ENCODE peak calls at places on chromosomes 1 and 21, in five cellular contexts. One of them, this sample, is unnamed.

GRCh38 chr1:16151200-16151708 is 4.6 kb downstream of the EPHA2 start:
- DNase-seq in esophagus muscularis mucosa: no peak
- DNase-seq in uterus: no peak
- DNase-seq in MG63: peak; percentile 47
- DNase-seq in psoas muscle: no peak
- DNase-seq in this sample: peak; percentile 53

GRCh38 chr1:30650038-30650958 is 73.1 kb downstream of the MATN1 start:
- DNase-seq in esophagus muscularis mucosa: no peak
- DNase-seq in uterus: no peak
- DNase-seq in MG63: no peak
- DNase-seq in psoas muscle: no peak
- DNase-seq in this sample: no peak

GRCh38 chr1:181104790-181105133 is 16.3 kb downstream of the IER5 start:
- DNase-seq in esophagus muscularis mucosa: no peak
- DNase-seq in uterus: peak; percentile 63
- DNase-seq in MG63: peak; percentile 60
- DNase-seq in psoas muscle: peak; percentile 72
- DNase-seq in this sample: no peak

GRCh38 chr21:36461277-36461917 is 18.5 kb downstream of the CLDN14 start:
- DNase-seq in esophagus muscularis mucosa: no peak
- DNase-seq in uterus: no peak
- DNase-seq in MG63: no peak
- DNase-seq in psoas muscle: no peak
- DNase-seq in this sample: no peak

GRCh38 chr1:162663589-162664030 is 31.3 kb downstream of the DDR2 start:
- DNase-seq in esophagus muscularis mucosa: peak; percentile 91
- DNase-seq in uterus: peak; percentile 59
- DNase-seq in MG63: peak; percentile 57
- DNase-seq in psoas muscle: no peak
- DNase-seq in this sample: peak; percentile 38

GRCh38 chr21:43733529-43734071 is 14.7 kb downstream of the PDXK start:
- DNase-seq in esophagus muscularis mucosa: no peak
- DNase-seq in uterus: no peak
- DNase-seq in MG63: peak; percentile 53
- DNase-seq in psoas muscle: no peak
- DNase-seq in this sample: peak; percentile 85

GRCh38 chr1:151829352-151830046 is 2.1 kb downstream of the RORC start:
- DNase-seq in esophagus muscularis mucosa: no peak
- DNase-seq in uterus: no peak
- DNase-seq in MG63: no peak
- DNase-seq in psoas muscle: no peak
- DNase-seq in this sample: no peak

GRCh38 chr1:115251340-115251748 is 86.7 kb downstream of the NGF start:
- DNase-seq in esophagus muscularis mucosa: no peak
- DNase-seq in uterus: no peak
- DNase-seq in MG63: no peak
- DNase-seq in psoas muscle: no peak
- DNase-seq in this sample: peak; percentile 83

GRCh38 chr1:107110346-107110745 is 30.5 kb upstream of the NTNG1 start:
- DNase-seq in esophagus muscularis mucosa: no peak
- DNase-seq in uterus: no peak
- DNase-seq in MG63: no peak
- DNase-seq in psoas muscle: no peak
- DNase-seq in this sample: peak; percentile 63

GRCh38 chr1:21490774-21491482 is 18.3 kb upstream of the ALPL start:
- DNase-seq in esophagus muscularis mucosa: no peak
- DNase-seq in uterus: no peak
- DNase-seq in MG63: peak; percentile 90
- DNase-seq in psoas muscle: no peak
- DNase-seq in this sample: peak; percentile 52

GRCh38 chr1:9350011-9350907 is 57.6 kb downstream of the SPSB1 start:
- DNase-seq in esophagus muscularis mucosa: no peak
- DNase-seq in uterus: no peak
- DNase-seq in MG63: peak; percentile 13
- DNase-seq in psoas muscle: peak; percentile 78
- DNase-seq in this sample: peak; percentile 54

GRCh38 chr21:25191141-25191540 is 416.1 kb downstream of the MRPL39 start:
- DNase-seq in esophagus muscularis mucosa: no peak
- DNase-seq in uterus: no peak
- DNase-seq in MG63: no peak
- DNase-seq in psoas muscle: no peak
- DNase-seq in this sample: no peak

GRCh38 chr1:23452011-23452411 is 27.5 kb upstream of the TCEA3 start:
- DNase-seq in esophagus muscularis mucosa: no peak
- DNase-seq in uterus: no peak
- DNase-seq in MG63: peak; percentile 27
- DNase-seq in psoas muscle: peak; percentile 80
- DNase-seq in this sample: peak; percentile 41

GRCh38 chr1:41856361-41857285 is 62.1 kb downstream of the HIVEP3 start:
- DNase-seq in esophagus muscularis mucosa: no peak
- DNase-seq in uterus: peak; percentile 53
- DNase-seq in MG63: peak; percentile 73
- DNase-seq in psoas muscle: no peak
- DNase-seq in this sample: peak; percentile 79

GRCh38 chr1:116981521-116982037 is 20.0 kb upstream of the CD101 start:
- DNase-seq in esophagus muscularis mucosa: peak; percentile 74
- DNase-seq in uterus: no peak
- DNase-seq in MG63: no peak
- DNase-seq in psoas muscle: no peak
- DNase-seq in this sample: no peak

GRCh38 chr1:40094481-40095110 is 2.5 kb downstream of the PPT1 start:
- DNase-seq in esophagus muscularis mucosa: no peak
- DNase-seq in uterus: no peak
- DNase-seq in MG63: no peak
- DNase-seq in psoas muscle: no peak
- DNase-seq in this sample: no peak

GRCh38 chr1:40096646-40096976 is 441 bp downstream of the PPT1 start:
- DNase-seq in esophagus muscularis mucosa: no peak
- DNase-seq in uterus: no peak
- DNase-seq in MG63: no peak
- DNase-seq in psoas muscle: no peak
- DNase-seq in this sample: no peak

GRCh38 chr1:40090652-40091355 is 6.2 kb downstream of the PPT1 start:
- DNase-seq in esophagus muscularis mucosa: no peak
- DNase-seq in uterus: no peak
- DNase-seq in MG63: no peak
- DNase-seq in psoas muscle: no peak
- DNase-seq in this sample: no peak

GRCh38 chr1:40092241-40092640 is 4.8 kb downstream of the PPT1 start:
- DNase-seq in esophagus muscularis mucosa: no peak
- DNase-seq in uterus: no peak
- DNase-seq in MG63: no peak
- DNase-seq in psoas muscle: no peak
- DNase-seq in this sample: no peak

DNA sequence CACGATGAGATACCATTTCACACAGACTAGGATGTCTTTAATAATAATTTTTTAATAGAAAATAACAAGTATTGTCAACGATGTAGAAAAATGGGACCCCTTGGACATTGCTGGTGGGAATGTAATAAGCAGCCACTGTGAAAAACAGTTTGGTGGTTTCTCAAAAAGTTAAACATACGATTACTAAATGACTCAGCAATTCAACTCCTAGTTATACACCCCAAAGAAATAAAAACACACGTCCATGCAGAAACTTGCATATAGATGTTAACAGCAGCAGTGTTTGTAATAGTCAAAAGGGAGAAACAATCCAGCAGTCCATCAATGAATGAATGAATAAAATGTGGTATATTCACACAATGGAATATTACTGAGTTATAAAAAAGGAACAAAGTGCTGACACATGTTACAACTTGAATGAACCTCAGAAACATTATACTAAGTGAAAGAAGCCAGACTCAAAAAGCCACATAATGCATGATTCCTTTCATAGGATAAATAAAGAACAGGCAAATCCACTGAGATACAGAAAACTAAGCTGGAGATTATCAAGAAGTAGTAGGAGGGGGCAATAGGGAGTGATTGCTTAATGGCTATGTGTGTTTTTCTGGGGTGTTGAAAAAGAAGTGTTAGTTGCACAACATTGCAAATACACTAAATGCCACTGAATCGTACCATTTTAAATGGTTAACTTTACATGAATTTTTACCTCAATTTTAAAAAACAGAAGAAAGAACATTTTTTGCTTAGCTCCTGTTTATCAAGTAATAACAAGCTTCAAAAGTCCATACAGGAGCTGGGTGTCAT is 4.0 kb downstream of the PPT1 start:
- DNase-seq in esophagus muscularis mucosa: no peak
- DNase-seq in uterus: no peak
- DNase-seq in MG63: no peak
- DNase-seq in psoas muscle: no peak
- DNase-seq in this sample: peak; percentile 20
- H3K36me3 ChIP-seq in esophagus muscularis mucosa: peaks cover 42% of the 10 kb centered on the region
- H3K36me3 ChIP-seq in uterus: no peaks in the 10 kb centered on the region
- H3K36me3 ChIP-seq in MG63: peaks cover 21% of the 10 kb centered on the region
- H3K36me3 ChIP-seq in psoas muscle: peaks cover 46% of the 10 kb centered on the region
- H3K36me3 ChIP-seq in this sample: peaks cover 4% of the 10 kb centered on the region

DNA sequence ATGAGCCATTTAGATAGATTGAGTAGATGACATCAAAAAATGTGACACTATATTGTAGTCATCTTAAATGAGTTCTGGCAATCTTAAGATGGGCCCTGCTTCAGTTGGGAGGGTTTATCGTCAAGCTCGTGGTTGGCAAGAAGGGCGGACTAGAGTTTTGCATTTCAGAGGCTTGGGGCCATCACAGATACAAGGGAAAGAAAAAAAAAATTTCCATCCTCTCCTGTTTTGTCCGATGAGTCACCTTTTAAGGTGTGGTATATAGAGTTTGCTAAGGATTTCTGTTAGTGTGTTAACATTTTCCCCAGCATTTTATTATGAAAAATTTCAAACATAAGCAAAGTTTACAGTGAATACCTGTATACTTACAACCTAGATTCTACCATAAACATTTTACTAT is 31.8 kb upstream of the KCNQ4 start:
- DNase-seq in esophagus muscularis mucosa: no peak
- DNase-seq in uterus: no peak
- DNase-seq in MG63: no peak
- DNase-seq in psoas muscle: no peak
- DNase-seq in this sample: no peak
- H3K36me3 ChIP-seq in esophagus muscularis mucosa: peaks cover 95% of the 10 kb centered on the region
- H3K36me3 ChIP-seq in uterus: no peaks in the 10 kb centered on the region
- H3K36me3 ChIP-seq in MG63: peaks cover 29% of the 10 kb centered on the region
- H3K36me3 ChIP-seq in psoas muscle: peaks cover 93% of the 10 kb centered on the region
- H3K36me3 ChIP-seq in this sample: peaks cover 4% of the 10 kb centered on the region

DNA sequence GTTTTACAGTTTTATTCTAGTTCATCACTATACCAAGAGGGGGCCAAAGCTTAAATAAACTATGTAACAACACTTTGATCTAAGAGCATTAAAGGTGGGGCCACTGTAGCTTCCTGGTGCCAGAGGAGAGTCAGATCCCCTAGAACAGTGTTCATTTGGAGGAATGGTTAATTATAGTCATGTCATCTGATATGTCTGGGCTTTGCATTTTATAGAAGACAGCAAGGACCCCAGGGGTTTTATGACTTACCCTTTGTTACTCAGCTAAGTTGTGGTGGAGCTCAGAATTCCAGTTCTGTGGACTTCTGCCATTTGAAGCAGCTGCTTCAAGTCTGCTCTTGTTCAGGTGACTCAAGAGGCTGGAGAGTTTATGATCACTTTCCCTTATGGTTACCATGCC is 16.7 kb downstream of the KDM4A start:
- DNase-seq in esophagus muscularis mucosa: no peak
- DNase-seq in uterus: no peak
- DNase-seq in MG63: no peak
- DNase-seq in psoas muscle: no peak
- DNase-seq in this sample: no peak
- H3K36me3 ChIP-seq in esophagus muscularis mucosa: peaks cover 100% of the 10 kb centered on the region
- H3K36me3 ChIP-seq in uterus: no peaks in the 10 kb centered on the region
- H3K36me3 ChIP-seq in MG63: peaks cover 95% of the 10 kb centered on the region
- H3K36me3 ChIP-seq in psoas muscle: peaks cover 100% of the 10 kb centered on the region
- H3K36me3 ChIP-seq in this sample: peaks cover 34% of the 10 kb centered on the region

GRCh38 chr1:2397007-2397679 is 5.5 kb downstream of the RER1 start:
- DNase-seq in esophagus muscularis mucosa: no peak
- DNase-seq in uterus: no peak
- DNase-seq in MG63: no peak
- DNase-seq in psoas muscle: no peak
- DNase-seq in this sample: no peak
- H3K36me3 ChIP-seq in esophagus muscularis mucosa: peaks cover 70% of the 10 kb centered on the region
- H3K36me3 ChIP-seq in uterus: no peaks in the 10 kb centered on the region
- H3K36me3 ChIP-seq in MG63: peaks cover 90% of the 10 kb centered on the region
- H3K36me3 ChIP-seq in psoas muscle: peaks cover 72% of the 10 kb centered on the region
- H3K36me3 ChIP-seq in this sample: peaks cover 37% of the 10 kb centered on the region

DNA sequence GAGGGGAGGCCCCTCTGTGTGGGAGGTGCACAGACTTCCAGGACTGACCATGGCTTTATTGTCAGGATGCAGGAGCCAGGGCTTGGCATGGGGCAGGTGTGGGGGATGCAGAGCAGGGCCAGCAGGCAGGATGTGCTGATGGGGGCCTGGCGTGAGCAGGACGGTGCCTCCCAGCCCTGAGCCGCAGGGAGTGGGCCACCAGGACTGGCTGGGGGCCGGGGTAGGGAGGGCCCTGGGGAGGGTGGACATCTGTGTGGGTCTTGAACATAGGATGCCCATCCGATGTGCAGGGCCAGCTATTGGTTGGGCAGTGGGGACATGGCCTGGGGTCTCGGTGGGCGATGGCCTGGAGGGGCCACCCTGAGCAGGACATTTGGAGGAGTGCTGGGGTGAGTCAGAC is 15.6 kb downstream of the PRMT2 start:
- DNase-seq in esophagus muscularis mucosa: no peak
- DNase-seq in uterus: no peak
- DNase-seq in MG63: no peak
- DNase-seq in psoas muscle: no peak
- DNase-seq in this sample: no peak
- H3K36me3 ChIP-seq in esophagus muscularis mucosa: peaks cover 98% of the 10 kb centered on the region
- H3K36me3 ChIP-seq in uterus: no peaks in the 10 kb centered on the region
- H3K36me3 ChIP-seq in MG63: peaks cover 93% of the 10 kb centered on the region
- H3K36me3 ChIP-seq in psoas muscle: peaks cover 98% of the 10 kb centered on the region
- H3K36me3 ChIP-seq in this sample: peaks cover 37% of the 10 kb centered on the region

This sample was measured in fibroblast of lung.